ENCODE peak calls at places on chromosomes 1 and 21, in four cellular contexts. W is K562, Y is SK-N-SH, E is GM12878. H is an unnamed sample.

GRCh38 chr1:242828199-242828598 is 303.7 kb upstream of the PLD5 start:
- DNase-seq in W (no peak), Y (peak; percentile 6), E (no peak), H (no peak)

GRCh38 chr1:53656062-53656915 is 82.7 kb downstream of the GLIS1 start:
- DNase-seq in W (no peak), Y (peak; percentile 44), E (no peak), H (peak; percentile 85)

GRCh38 chr1:53278294-53278693 is 40.0 kb upstream of the MAGOH start:
- DNase-seq in W (peak; percentile 83), Y (peak; percentile 89), E (no peak), H (peak; percentile 7)

GRCh38 chr1:7751174-7751573 is 19.9 kb upstream of the VAMP3 start:
- DNase-seq in W (no peak), Y (no peak), E (no peak), H (no peak)

GRCh38 chr1:8662380-8663072 is 154.9 kb downstream of the RERE start:
- DNase-seq in W (no peak), Y (no peak), E (no peak), H (no peak)

GRCh38 chr1:200267458-200267857 is 142.4 kb downstream of the ZNF281 start:
- DNase-seq in W (no peak), Y (no peak), E (no peak), H (no peak)

GRCh38 chr1:111218947-111219346 is 8.6 kb upstream of the CHI3L2 start:
- DNase-seq in W (no peak), Y (no peak), E (no peak), H (no peak)

GRCh38 chr1:239976130-239976968 is 115.3 kb upstream of the FMN2 start:
- DNase-seq in W (peak; percentile 67), Y (peak; percentile 60), E (no peak), H (peak; percentile 59)

GRCh38 chr1:37274896-37275631 is 199.3 kb upstream of the ZC3H12A start:
- DNase-seq in W (peak; percentile 37), Y (peak; percentile 69), E (no peak), H (no peak)

GRCh38 chr21:42754270-42754933 is 101.0 kb downstream of the PDE9A start:
- DNase-seq in W (no peak), Y (no peak), E (no peak), H (no peak)

GRCh38 chr21:44849616-44850130 is 23.8 kb downstream of the PTTG1IP start:
- DNase-seq in W (no peak), Y (no peak), E (no peak), H (no peak)

GRCh38 chr1:233045591-233045990 is 95.2 kb downstream of the NTPCR start:
- DNase-seq in W (no peak), Y (no peak), E (no peak), H (peak; percentile 13)

GRCh38 chr1:81512242-81512641 is 288.5 kb upstream of the ADGRL2 start:
- DNase-seq in W (no peak), Y (peak; percentile 14), E (no peak), H (no peak)

GRCh38 chr1:204630460-204630905 is 55.1 kb downstream of the LRRN2 start:
- DNase-seq in W (peak; percentile 36), Y (peak; percentile 71), E (no peak), H (no peak)

GRCh38 chr1:205396972-205397616 is 24.8 kb downstream of the LEMD1 start:
- DNase-seq in W (peak; percentile 70), Y (peak; percentile 75), E (peak; percentile 8), H (peak; percentile 43)

GRCh38 chr1:42312576-42313212 is 22.3 kb downstream of the FOXJ3 start:
- DNase-seq in W (no peak), Y (no peak), E (no peak), H (no peak)

GRCh38 chr1:17554966-17555365 is 15.5 kb downstream of the ARHGEF10L start:
- DNase-seq in W (no peak), Y (no peak), E (no peak), H (no peak)

GRCh38 chr1:87399701-87400100 is 71.0 kb downstream of the LMO4 start:
- DNase-seq in W (no peak), Y (no peak), E (no peak), H (no peak)
- H3K4me2 ChIP-seq in W (no peak overlapping the region), Y (no peak overlapping the region), E (no peak overlapping the region), H (no peak overlapping the region)

DNA sequence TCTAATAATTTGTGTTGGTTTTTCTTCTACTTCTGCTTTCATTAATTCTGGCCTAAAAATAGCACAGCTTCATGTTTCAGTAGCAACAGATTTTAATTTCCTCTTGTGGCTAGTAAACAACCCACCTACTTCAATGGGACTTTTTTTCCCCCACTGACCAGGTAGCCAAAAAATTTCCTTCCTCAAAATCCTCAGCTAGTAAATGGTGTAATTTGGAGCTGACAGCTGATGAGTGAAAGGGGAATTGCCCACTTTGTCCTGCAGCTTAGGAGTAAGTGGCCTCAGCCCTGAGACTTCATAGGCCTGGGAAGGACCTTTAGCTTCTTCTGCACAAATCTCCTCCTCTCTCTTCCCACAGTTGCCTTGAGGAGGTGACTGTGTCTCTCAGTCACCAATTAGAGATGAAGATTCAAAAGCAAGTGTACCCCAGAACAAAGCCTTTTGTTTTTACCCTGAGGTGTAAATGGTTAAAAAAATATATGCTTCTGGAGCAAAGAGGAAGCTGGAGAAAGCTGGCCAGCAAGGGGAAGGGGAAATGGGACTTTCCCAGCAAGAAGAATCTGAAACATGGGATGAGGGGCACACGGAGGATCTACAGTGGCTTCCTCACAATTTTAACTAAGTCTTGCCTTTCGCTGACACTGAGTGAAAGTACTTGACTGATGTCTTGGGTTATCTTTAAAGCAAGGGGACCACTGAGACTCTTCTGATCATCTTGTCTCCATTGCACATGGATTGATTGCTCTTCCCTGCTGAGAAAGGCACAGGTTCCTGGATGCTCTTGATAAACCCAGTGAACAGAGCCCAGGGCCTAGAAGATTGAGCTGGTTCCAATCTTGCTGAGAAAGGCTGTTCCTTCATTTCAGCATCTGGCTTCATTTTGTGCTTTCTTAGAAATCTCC is 35.8 kb upstream of the VCAM1 start:
- DNase-seq in W (no peak), Y (no peak), E (peak; percentile 16), H (no peak)
- TF ChIP-seq RCOR1 in W (no peak), Y (no peak), E (no peak), H (no peak)

GRCh38 chr1:65764052-65764451 is 28.6 kb upstream of the PDE4B start:
- DNase-seq in W (no peak), Y (no peak), E (no peak), H (no peak)
- H3K27me3 ChIP-seq in W (no peaks in the 10 kb centered on the region), Y (no peaks in the 10 kb centered on the region), E (no peaks in the 10 kb centered on the region), H (peaks cover 3% of the 10 kb centered on the region)

DNA sequence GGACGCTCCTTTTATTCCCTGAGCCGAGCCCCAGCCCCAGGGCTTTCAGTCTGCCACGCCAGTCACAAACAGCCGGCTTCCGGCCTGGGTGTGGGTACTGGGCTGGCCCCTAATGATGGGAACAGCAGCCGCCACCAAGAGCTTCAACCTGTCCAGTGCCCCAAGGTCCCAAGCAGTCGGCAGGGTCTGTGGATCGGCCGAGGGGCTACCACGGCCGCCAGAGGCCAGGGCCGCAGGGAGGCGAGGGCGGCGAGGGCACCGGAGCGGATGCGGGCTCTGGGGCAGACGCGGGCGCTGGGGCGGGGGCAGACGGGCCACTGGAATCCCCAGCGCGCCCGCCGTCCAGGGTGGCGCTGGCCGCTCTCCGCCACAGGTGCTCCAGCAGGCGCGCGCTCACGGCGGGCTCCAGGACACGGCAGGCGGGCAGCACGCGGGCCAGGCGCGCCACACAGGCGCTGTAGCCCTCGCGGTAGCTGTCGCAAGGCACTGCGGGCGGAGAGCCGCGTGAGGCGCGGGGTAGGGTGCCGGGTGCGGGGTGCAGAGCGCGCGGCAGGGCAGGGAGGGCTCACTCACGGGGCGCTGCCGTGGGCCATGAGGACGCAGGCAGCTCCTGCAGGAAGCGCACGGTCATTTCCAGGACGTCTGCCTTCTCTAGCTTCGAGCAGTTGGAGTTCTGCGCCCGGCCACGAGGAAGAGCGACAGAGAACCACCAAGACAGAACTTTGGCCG is 887 bp downstream of the HES2 start:
- DNase-seq in W (no peak), Y (peak; percentile 54), E (no peak), H (no peak)
- H3K4me2 ChIP-seq in W (no peak overlapping the region), Y (peak overlapping the region; percentile 24), E (no peak overlapping the region), H (no peak overlapping the region)

DNA sequence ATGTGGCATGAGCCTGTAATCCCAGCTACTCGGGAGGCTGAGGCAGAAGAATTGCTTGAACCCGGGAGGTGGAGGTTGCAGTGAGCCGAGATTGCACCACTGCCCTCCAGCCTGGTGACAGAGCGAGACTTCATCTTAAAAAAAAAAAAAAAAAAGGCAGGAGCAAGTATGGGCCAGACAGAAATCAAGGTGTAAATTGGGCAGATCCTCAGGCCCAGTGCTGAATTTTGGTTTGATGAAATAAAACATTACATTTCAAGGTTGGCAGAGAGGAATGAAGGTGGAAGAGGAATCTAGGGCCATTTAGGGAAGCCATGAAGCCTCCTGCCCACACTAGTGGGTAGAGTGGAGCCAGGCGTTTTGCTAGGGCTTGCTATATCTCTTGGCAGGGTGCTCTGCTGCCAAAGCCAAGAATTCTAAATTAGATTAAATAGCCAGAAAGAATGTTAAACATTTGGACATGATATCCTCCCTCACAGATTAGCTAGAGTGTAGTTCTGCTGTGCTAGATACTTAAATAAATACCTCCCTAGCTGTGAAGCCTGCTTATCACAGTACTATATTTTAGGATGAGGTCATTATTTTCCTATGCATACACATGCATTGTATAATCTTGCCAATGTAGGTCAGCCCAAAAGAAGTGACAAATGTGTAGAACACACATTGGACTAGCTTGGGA is 16.6 kb upstream of the LGALS8 start:
- DNase-seq in W (no peak), Y (peak; percentile 40), E (no peak), H (peak; percentile 49)
- TF ChIP-seq RCOR1 in W (no peak), Y (no peak), E (no peak), H (no peak)

H was measured in IMR-90.